ENCODE peak calls at places on chromosomes 6 and 20, in ten cellular contexts. Q, Y, U, S, H, A, R, V, O and G are unnamed samples.
A peak's percentile ranks its signal among the peaks of the same experiment; 100 is the strongest.

GRCh38 chr6:7201732-7202541 is 94.2 kb downstream of the RREB1 start:
- DNase-seq in Q (no peak), Y (no peak), U (no peak), S (no peak), H (no peak), A (no peak), R (no peak), V (no peak), O (no peak), G (peak; percentile 43)

GRCh38 chr6:4397307-4397706 is 261.9 kb upstream of the ECI2 start:
- DNase-seq in Q (no peak), Y (no peak), U (no peak), S (no peak), H (no peak), A (no peak), R (no peak), V (no peak), O (no peak), G (no peak)

GRCh38 chr20:4929686-4930397 is 71.5 kb downstream of the SLC23A2 start:
- DNase-seq in Q (no peak), Y (no peak), U (no peak), S (no peak), H (no peak), A (no peak), R (no peak), V (peak; percentile 68), O (no peak), G (no peak)

GRCh38 chr6:28896505-28897392 is 27.0 kb downstream of the TRIM27 start:
- DNase-seq in Q (peak; percentile 61), Y (no peak), U (peak; percentile 84), S (peak; percentile 23), H (no peak), A (peak; percentile 90), R (peak; percentile 49), V (peak; percentile 65), O (no peak), G (peak; percentile 70)

GRCh38 chr6:164531745-164532144 is 777.7 kb downstream of the C6orf118 start:
- DNase-seq in Q (no peak), Y (no peak), U (no peak), S (no peak), H (no peak), A (no peak), R (no peak), V (peak; percentile 5), O (no peak), G (no peak)

GRCh38 chr6:31087494-31088089 is 24.8 kb downstream of the C6orf15 start:
- DNase-seq in Q (peak; percentile 79), Y (peak; percentile 77), U (peak; percentile 95), S (peak; percentile 89), H (peak; percentile 69), A (no peak), R (peak; percentile 80), V (peak; percentile 87), O (peak; percentile 86), G (peak; percentile 96)

GRCh38 chr6:44047179-44047546 is 80.1 kb downstream of the MRPL14 start:
- DNase-seq in Q (no peak), Y (no peak), U (peak; percentile 42), S (no peak), H (no peak), A (no peak), R (no peak), V (no peak), O (no peak), G (no peak)

GRCh38 chr20:5504061-5504739 is 187.4 kb upstream of the PROKR2 start:
- DNase-seq in Q (no peak), Y (no peak), U (peak; percentile 87), S (no peak), H (no peak), A (peak; percentile 88), R (peak; percentile 75), V (peak; percentile 40), O (no peak), G (peak; percentile 77)

GRCh38 chr6:90212274-90212673 is 84.4 kb downstream of the BACH2 start:
- DNase-seq in Q (no peak), Y (no peak), U (no peak), S (no peak), H (no peak), A (no peak), R (no peak), V (no peak), O (no peak), G (no peak)

GRCh38 chr20:61732511-61733210 is 333.0 kb downstream of the TAF4 start:
- DNase-seq in Q (no peak), Y (no peak), U (peak; percentile 62), S (no peak), H (no peak), A (no peak), R (no peak), V (no peak), O (no peak), G (no peak)